ENCODE peak calls at places on chromosomes 6 and 20, in seven cellular contexts. V, C, U, N, D, E and J are unnamed samples.

GRCh38 chr6:10303806-10304520 is 110.9 kb downstream of the TFAP2A start:
- DNase-seq in V (no peak), C (no peak), U (peak), N (no peak), D (no peak), E (no peak), J (no peak)

GRCh38 chr6:41767112-41767946 is 12.4 kb downstream of the FRS3 start:
- DNase-seq in V (peak), C (no peak), U (peak), N (peak), D (peak), E (no peak), J (peak)

GRCh38 chr6:29696147-29697129 is 15.5 kb upstream of the ZFP57 start:
- DNase-seq in V (peak), C (no peak), U (peak), N (no peak), D (no peak), E (peak), J (no peak)

GRCh38 chr20:18567739-18568091 is 483 bp downstream of the SMIM26 start:
- DNase-seq in V (no peak), C (no peak), U (no peak), N (no peak), D (no peak), E (no peak), J (no peak)

GRCh38 chr6:73515204-73516101 is 5.4 kb downstream of the EEF1A1 start:
- DNase-seq in V (no peak), C (peak), U (peak), N (peak), D (peak), E (peak), J (peak)

GRCh38 chr6:24520929-24521546 is 26.3 kb downstream of the ALDH5A1 start:
- DNase-seq in V (peak), C (peak), U (peak), N (peak), D (no peak), E (peak), J (peak)

GRCh38 chr6:106149472-106150069 is 63.4 kb downstream of the PRDM1 start:
- DNase-seq in V (no peak), C (peak), U (no peak), N (no peak), D (no peak), E (no peak), J (no peak)

GRCh38 chr20:58513580-58514285 is 1.5 kb downstream of the APCDD1L start:
- DNase-seq in V (no peak), C (no peak), U (no peak), N (no peak), D (no peak), E (no peak), J (no peak)

GRCh38 chr20:25236450-25237304 is 11.2 kb upstream of the PYGB start:
- DNase-seq in V (no peak), C (no peak), U (no peak), N (no peak), D (no peak), E (no peak), J (no peak)

GRCh38 chr6:31128093-31128676 is 7.9 kb upstream of the CDSN start:
- DNase-seq in V (peak), C (peak), U (peak), N (no peak), D (no peak), E (peak), J (peak)

GRCh38 chr20:61218886-61219480 is 33.1 kb upstream of the CDH4 start:
- DNase-seq in V (no peak), C (no peak), U (peak), N (peak), D (no peak), E (no peak), J (no peak)

GRCh38 chr6:37821449-37821848 is 1.9 kb downstream of the ZFAND3 start:
- DNase-seq in V (no peak), C (no peak), U (no peak), N (no peak), D (no peak), E (no peak), J (no peak)

GRCh38 chr20:3651204-3651970 is 11.8 kb downstream of the GFRA4 start:
- DNase-seq in V (no peak), C (no peak), U (no peak), N (no peak), D (no peak), E (no peak), J (no peak)

GRCh38 chr6:47651505-47651944 is 46.9 kb upstream of the ADGRF4 start:
- DNase-seq in V (peak), C (no peak), U (peak), N (no peak), D (no peak), E (no peak), J (no peak)

GRCh38 chr20:19885576-19885956 is 127.5 kb downstream of the RIN2 start:
- DNase-seq in V (no peak), C (no peak), U (no peak), N (no peak), D (no peak), E (no peak), J (no peak)

GRCh38 chr6:158793432-158793831 is 25.7 kb downstream of the EZR start:
- DNase-seq in V (peak), C (no peak), U (peak), N (no peak), D (no peak), E (no peak), J (peak)

GRCh38 chr20:57514273-57514751 is 10.6 kb downstream of the CTCFL start:
- DNase-seq in V (peak), C (peak), U (peak), N (peak), D (peak), E (peak), J (peak)

GRCh38 chr6:28726569-28727309 is 197.0 kb downstream of the TRIM27 start:
- DNase-seq in V (no peak), C (no peak), U (no peak), N (no peak), D (no peak), E (no peak), J (no peak)

GRCh38 chr6:161271343-161272019 is 2.4 kb downstream of the AGPAT4 start:
- DNase-seq in V (no peak), C (no peak), U (no peak), N (no peak), D (no peak), E (no peak), J (no peak)

GRCh38 chr6:73134588-73134987 is 90.7 kb downstream of the KHDC1L start:
- DNase-seq in V (peak), C (peak), U (peak), N (peak), D (no peak), E (peak), J (peak)

GRCh38 chr6:163120223-163120622 is 294.3 kb upstream of the QKI start:
- DNase-seq in V (no peak), C (no peak), U (no peak), N (no peak), D (no peak), E (no peak), J (no peak)

GRCh38 chr6:131946404-131946991 is 4.7 kb downstream of the CCN2 start:
- DNase-seq in V (peak), C (no peak), U (peak), N (peak), D (no peak), E (no peak), J (peak)

GRCh38 chr20:14449323-14449722 is 111.9 kb upstream of the FLRT3 start:
- DNase-seq in V (no peak), C (no peak), U (no peak), N (no peak), D (no peak), E (no peak), J (no peak)

GRCh38 chr20:63628246-63628975 is 1.5 kb upstream of the GMEB2 start:
- DNase-seq in V (peak), C (peak), U (peak), N (no peak), D (no peak), E (no peak), J (no peak)

GRCh38 chr20:61683721-61684120 is 382.0 kb downstream of the TAF4 start:
- DNase-seq in V (no peak), C (no peak), U (no peak), N (no peak), D (peak), E (no peak), J (no peak)

GRCh38 chr20:49460916-49461315 is 21.6 kb downstream of the KCNB1 start:
- DNase-seq in V (no peak), C (no peak), U (peak), N (no peak), D (no peak), E (no peak), J (no peak)

GRCh38 chr6:167270499-167271307 is 20.4 kb upstream of the UNC93A start:
- DNase-seq in V (no peak), C (no peak), U (no peak), N (no peak), D (no peak), E (no peak), J (no peak)

GRCh38 chr6:155854787-155855186 is 399.1 kb upstream of the NOX3 start:
- DNase-seq in V (no peak), C (no peak), U (no peak), N (no peak), D (no peak), E (no peak), J (no peak)

GRCh38 chr6:42511803-42512422 is 51.9 kb upstream of the UBR2 start:
- DNase-seq in V (peak), C (no peak), U (peak), N (no peak), D (no peak), E (no peak), J (no peak)

GRCh38 chr20:43040427-43040826 is 149.3 kb downstream of the PTPRT start:
- DNase-seq in V (no peak), C (peak), U (peak), N (no peak), D (no peak), E (peak), J (peak)

GRCh38 chr20:48897298-48898044 is 24.0 kb upstream of the ARFGEF2 start:
- DNase-seq in V (peak), C (no peak), U (peak), N (peak), D (no peak), E (no peak), J (peak)

GRCh38 chr6:168413018-168413720 is 27.8 kb upstream of the SMOC2 start:
- DNase-seq in V (no peak), C (no peak), U (no peak), N (no peak), D (no peak), E (no peak), J (no peak)